ENCODE peak calls at places on chromosomes 4 and X, in seven cellular contexts. I, S, N, C, M, B and X are unnamed samples.

GRCh38 chr4:95250544-95251137 is 298.1 kb downstream of the UNC5C start:
- DNase-seq in I (no peak), S (no peak), N (no peak), C (no peak), M (no peak), B (peak; percentile 17), X (no peak)

GRCh38 chr4:189084671-189085070 is 856.0 kb upstream of the FRG1 start:
- DNase-seq in I (peak; percentile 39), S (peak; percentile 45), N (no peak), C (no peak), M (no peak), B (no peak), X (no peak)

GRCh38 chr4:113316879-113317278 is 267.4 kb downstream of the ANK2 start:
- DNase-seq in I (peak; percentile 18), S (no peak), N (no peak), C (no peak), M (no peak), B (no peak), X (no peak)

GRCh38 chr4:3657917-3658913 is 108.0 kb upstream of the ADRA2C start:
- DNase-seq in I (no peak), S (no peak), N (no peak), C (no peak), M (no peak), B (no peak), X (peak; percentile 90)

GRCh38 chrX:37824491-37825224 is 22.7 kb downstream of the DYNLT3 start:
- DNase-seq in I (no peak), S (no peak), N (no peak), C (peak; percentile 43), M (no peak), B (no peak), X (no peak)

GRCh38 chrX:139198936-139199335 is 331.6 kb upstream of the F9 start:
- DNase-seq in I (no peak), S (no peak), N (no peak), C (no peak), M (no peak), B (no peak), X (no peak)

GRCh38 chr4:5742388-5742787 is 31.4 kb downstream of the EVC start:
- DNase-seq in I (no peak), S (no peak), N (no peak), C (no peak), M (no peak), B (no peak), X (no peak)

GRCh38 chr4:166675411-166675810 is 558.9 kb downstream of the SPOCK3 start:
- DNase-seq in I (no peak), S (no peak), N (no peak), C (peak; percentile 88), M (no peak), B (no peak), X (no peak)

GRCh38 chr4:185651851-185652250 is 116.5 kb upstream of the PDLIM3 start:
- DNase-seq in I (no peak), S (no peak), N (no peak), C (no peak), M (no peak), B (no peak), X (no peak)

GRCh38 chrX:27565992-27566391 is 24.2 kb upstream of the DCAF8L2 start:
- DNase-seq in I (peak; percentile 37), S (no peak), N (no peak), C (peak; percentile 1), M (no peak), B (no peak), X (peak; percentile 70)

GRCh38 chrX:45801554-45801953 is 600.9 kb upstream of the DIPK2B start:
- DNase-seq in I (no peak), S (no peak), N (no peak), C (peak; percentile 46), M (no peak), B (no peak), X (peak; percentile 34)

GRCh38 chr4:85774489-85774888 is 299.5 kb downstream of the ARHGAP24 start:
- DNase-seq in I (peak; percentile 97), S (no peak), N (no peak), C (no peak), M (no peak), B (no peak), X (no peak)

GRCh38 chr4:85769009-85769408 is 294.1 kb downstream of the ARHGAP24 start:
- DNase-seq in I (no peak), S (no peak), N (no peak), C (no peak), M (no peak), B (no peak), X (no peak)

GRCh38 chr4:85774000-85774399 is 299.1 kb downstream of the ARHGAP24 start:
- DNase-seq in I (peak; percentile 98), S (no peak), N (no peak), C (no peak), M (no peak), B (no peak), X (no peak)

GRCh38 chr4:85773372-85773771 is 298.4 kb downstream of the ARHGAP24 start:
- DNase-seq in I (peak; percentile 94), S (no peak), N (no peak), C (no peak), M (no peak), B (no peak), X (no peak)

GRCh38 chr4:85772470-85772869 is 297.5 kb downstream of the ARHGAP24 start:
- DNase-seq in I (no peak), S (no peak), N (no peak), C (no peak), M (no peak), B (no peak), X (no peak)
- H2BK120ac ChIP-seq in I (no peak overlapping the region), S (no peak overlapping the region), N (no peak overlapping the region), C (no peak overlapping the region), M (no peak overlapping the region), B (no peak overlapping the region), X (no peak overlapping the region)

GRCh38 chr4:175986-176385 is 51.7 kb downstream of the ZNF718 start:
- DNase-seq in I (no peak), S (no peak), N (no peak), C (no peak), M (no peak), B (no peak), X (no peak)

GRCh38 chr4:173666-174314 is 49.5 kb downstream of the ZNF718 start:
- DNase-seq in I (peak; percentile 31), S (no peak), N (peak; percentile 23), C (no peak), M (no peak), B (peak; percentile 19), X (no peak)

GRCh38 chr4:176995-177394 is 52.7 kb downstream of the ZNF718 start:
- DNase-seq in I (no peak), S (no peak), N (no peak), C (no peak), M (no peak), B (no peak), X (no peak)
- H2BK120ac ChIP-seq in I (no peak overlapping the region), S (no peak overlapping the region), N (no peak overlapping the region), C (no peak overlapping the region), M (no peak overlapping the region), B (no peak overlapping the region), X (no peak overlapping the region)

GRCh38 chr4:168272488-168272887 is 46.1 kb downstream of the DDX60 start:
- DNase-seq in I (no peak), S (no peak), N (no peak), C (no peak), M (no peak), B (no peak), X (no peak)

GRCh38 chr4:168269879-168270278 is 48.7 kb downstream of the DDX60 start:
- DNase-seq in I (no peak), S (no peak), N (no peak), C (no peak), M (no peak), B (no peak), X (no peak)

GRCh38 chr4:168273838-168274237 is 44.7 kb downstream of the DDX60 start:
- DNase-seq in I (peak; percentile 49), S (no peak), N (no peak), C (no peak), M (no peak), B (peak; percentile 10), X (no peak)

GRCh38 chr4:168274871-168275270 is 43.7 kb downstream of the DDX60 start:
- DNase-seq in I (no peak), S (no peak), N (no peak), C (no peak), M (no peak), B (no peak), X (no peak)

GRCh38 chr4:168275836-168276235 is 42.7 kb downstream of the DDX60 start:
- DNase-seq in I (no peak), S (no peak), N (no peak), C (no peak), M (no peak), B (no peak), X (no peak)
- H2BK120ac ChIP-seq in I (no peak overlapping the region), S (no peak overlapping the region), N (no peak overlapping the region), C (no peak overlapping the region), M (no peak overlapping the region), B (no peak overlapping the region), X (no peak overlapping the region)

GRCh38 chr4:11876104-11876503 is 447.4 kb upstream of the HS3ST1 start:
- DNase-seq in I (no peak), S (no peak), N (no peak), C (no peak), M (no peak), B (no peak), X (no peak)
- H2BK120ac ChIP-seq in I (no peak overlapping the region), S (no peak overlapping the region), N (no peak overlapping the region), C (no peak overlapping the region), M (no peak overlapping the region), B (no peak overlapping the region), X (no peak overlapping the region)